ENCODE peak calls at places on chromosomes 13 and 19, in six cellular contexts. One of them, this sample, is unnamed.

GRCh38 chr13:32940601-32941000 is 75.6 kb upstream of the KL start:
- DNase-seq in K562: no peak
- DNase-seq in tibial nerve: peak; percentile 6
- DNase-seq in esophagus muscularis mucosa: no peak
- DNase-seq in H1: no peak
- DNase-seq in stomach: no peak
- DNase-seq in this sample: no peak

GRCh38 chr19:6802336-6803035 is 30.0 kb downstream of the VAV1 start:
- DNase-seq in stomach: peak; percentile 39
- DNase-seq in tibial nerve: peak; percentile 28
- DNase-seq in esophagus muscularis mucosa: peak; percentile 92
- DNase-seq in H1: no peak
- DNase-seq in K562: peak; percentile 47
- DNase-seq in this sample: no peak

GRCh38 chr19:10113964-10114650 is 2.6 kb downstream of the P2RY11 start:
- DNase-seq in tibial nerve: no peak
- DNase-seq in H1: no peak
- DNase-seq in stomach: no peak
- DNase-seq in K562: peak; percentile 21
- DNase-seq in esophagus muscularis mucosa: no peak
- DNase-seq in this sample: peak; percentile 86

GRCh38 chr13:85347251-85347650 is 452.0 kb downstream of the SLITRK6 start:
- DNase-seq in stomach: no peak
- DNase-seq in H1: no peak
- DNase-seq in esophagus muscularis mucosa: no peak
- DNase-seq in K562: no peak
- DNase-seq in tibial nerve: no peak
- DNase-seq in this sample: no peak

GRCh38 chr13:26502826-26503225 is 54.7 kb upstream of the WASF3 start:
- DNase-seq in stomach: no peak
- DNase-seq in esophagus muscularis mucosa: no peak
- DNase-seq in tibial nerve: peak; percentile 30
- DNase-seq in K562: no peak
- DNase-seq in H1: no peak
- DNase-seq in this sample: no peak

GRCh38 chr13:22278336-22278929 is 607.6 kb downstream of the FGF9 start:
- DNase-seq in esophagus muscularis mucosa: no peak
- DNase-seq in K562: peak; percentile 29
- DNase-seq in tibial nerve: peak; percentile 64
- DNase-seq in stomach: peak; percentile 72
- DNase-seq in H1: peak; percentile 67
- DNase-seq in this sample: peak; percentile 42

GRCh38 chr13:86383151-86383550 is 583.9 kb upstream of the SLITRK6 start:
- DNase-seq in K562: no peak
- DNase-seq in H1: no peak
- DNase-seq in tibial nerve: no peak
- DNase-seq in stomach: no peak
- DNase-seq in esophagus muscularis mucosa: no peak
- DNase-seq in this sample: peak; percentile 29

GRCh38 chr13:79870766-79871165 is 389.8 kb downstream of the NDFIP2 start:
- DNase-seq in tibial nerve: no peak
- DNase-seq in stomach: no peak
- DNase-seq in K562: no peak
- DNase-seq in H1: no peak
- DNase-seq in esophagus muscularis mucosa: no peak
- DNase-seq in this sample: no peak

GRCh38 chr13:35712907-35713685 is 236.6 kb upstream of the MAB21L1 start:
- DNase-seq in stomach: no peak
- DNase-seq in K562: no peak
- DNase-seq in tibial nerve: no peak
- DNase-seq in esophagus muscularis mucosa: no peak
- DNase-seq in H1: no peak
- DNase-seq in this sample: no peak

GRCh38 chr19:14425696-14426138 is 6.6 kb upstream of the DDX39A start:
- DNase-seq in esophagus muscularis mucosa: no peak
- DNase-seq in K562: peak; percentile 79
- DNase-seq in tibial nerve: no peak
- DNase-seq in stomach: no peak
- DNase-seq in H1: no peak
- DNase-seq in this sample: no peak

GRCh38 chr13:30837227-30838159 is 68.6 kb upstream of the MEDAG start:
- DNase-seq in tibial nerve: no peak
- DNase-seq in stomach: no peak
- DNase-seq in esophagus muscularis mucosa: no peak
- DNase-seq in K562: no peak
- DNase-seq in H1: no peak
- DNase-seq in this sample: no peak

GRCh38 chr19:10205636-10206035 is 10.9 kb upstream of the DNMT1 start:
- DNase-seq in tibial nerve: no peak
- DNase-seq in esophagus muscularis mucosa: no peak
- DNase-seq in H1: no peak
- DNase-seq in stomach: no peak
- DNase-seq in K562: no peak
- DNase-seq in this sample: no peak

GRCh38 chr19:1302534-1303239 is 17.0 kb downstream of the EFNA2 start:
- DNase-seq in K562: no peak
- DNase-seq in H1: no peak
- DNase-seq in stomach: no peak
- DNase-seq in tibial nerve: no peak
- DNase-seq in esophagus muscularis mucosa: no peak
- DNase-seq in this sample: no peak

GRCh38 chr19:1884719-1885334 is 469 bp downstream of the ABHD17A start:
- DNase-seq in K562: no peak
- DNase-seq in H1: no peak
- DNase-seq in esophagus muscularis mucosa: no peak
- DNase-seq in tibial nerve: no peak
- DNase-seq in stomach: no peak
- DNase-seq in this sample: no peak

GRCh38 chr19:39111593-39112199 is 13.9 kb upstream of the PAK4 start:
- DNase-seq in K562: peak; percentile 45
- DNase-seq in esophagus muscularis mucosa: no peak
- DNase-seq in tibial nerve: no peak
- DNase-seq in H1: no peak
- DNase-seq in stomach: no peak
- DNase-seq in this sample: no peak

GRCh38 chr19:18426416-18426767 is 7.2 kb downstream of the SSBP4 start:
- DNase-seq in tibial nerve: no peak
- DNase-seq in stomach: no peak
- DNase-seq in K562: no peak
- DNase-seq in H1: no peak
- DNase-seq in esophagus muscularis mucosa: no peak
- DNase-seq in this sample: no peak

GRCh38 chr13:102367836-102368235 is 34.0 kb downstream of the FGF14 start:
- DNase-seq in H1: no peak
- DNase-seq in K562: no peak
- DNase-seq in stomach: no peak
- DNase-seq in esophagus muscularis mucosa: no peak
- DNase-seq in tibial nerve: no peak
- DNase-seq in this sample: no peak

GRCh38 chr13:97367427-97367826 is 66.5 kb upstream of the RAP2A start:
- DNase-seq in H1: no peak
- DNase-seq in K562: no peak
- DNase-seq in stomach: no peak
- DNase-seq in tibial nerve: no peak
- DNase-seq in esophagus muscularis mucosa: no peak
- DNase-seq in this sample: no peak

GRCh38 chr19:6218497-6219146 is 61.2 kb downstream of the MLLT1 start:
- DNase-seq in esophagus muscularis mucosa: peak; percentile 96
- DNase-seq in H1: peak; percentile 99
- DNase-seq in tibial nerve: peak; percentile 98
- DNase-seq in stomach: peak; percentile 91
- DNase-seq in K562: peak; percentile 87
- DNase-seq in this sample: peak; percentile 86

GRCh38 chr13:113329656-113330312 is 32.7 kb downstream of the LAMP1 start:
- DNase-seq in stomach: no peak
- DNase-seq in K562: no peak
- DNase-seq in H1: no peak
- DNase-seq in tibial nerve: no peak
- DNase-seq in esophagus muscularis mucosa: no peak
- DNase-seq in this sample: no peak

GRCh38 chr19:36638862-36639510 is 27.7 kb downstream of the ZNF461 start:
- DNase-seq in K562: no peak
- DNase-seq in stomach: no peak
- DNase-seq in tibial nerve: no peak
- DNase-seq in H1: no peak
- DNase-seq in esophagus muscularis mucosa: no peak
- DNase-seq in this sample: no peak

GRCh38 chr13:100234524-100235136 is 145.7 kb downstream of the PCCA start:
- DNase-seq in stomach: no peak
- DNase-seq in tibial nerve: no peak
- DNase-seq in esophagus muscularis mucosa: no peak
- DNase-seq in H1: no peak
- DNase-seq in K562: no peak
- DNase-seq in this sample: no peak

GRCh38 chr19:14300281-14300680 is 81.0 kb upstream of the ADGRE5 start:
- DNase-seq in esophagus muscularis mucosa: no peak
- DNase-seq in K562: peak; percentile 39
- DNase-seq in tibial nerve: no peak
- DNase-seq in stomach: no peak
- DNase-seq in H1: no peak
- DNase-seq in this sample: no peak

GRCh38 chr13:38321654-38322053 is 28.0 kb upstream of the UFM1 start:
- DNase-seq in esophagus muscularis mucosa: no peak
- DNase-seq in tibial nerve: no peak
- DNase-seq in H1: no peak
- DNase-seq in K562: no peak
- DNase-seq in stomach: no peak
- DNase-seq in this sample: no peak

GRCh38 chr13:106362637-106363036 is 172.8 kb downstream of the EFNB2 start:
- DNase-seq in K562: no peak
- DNase-seq in H1: no peak
- DNase-seq in esophagus muscularis mucosa: no peak
- DNase-seq in tibial nerve: no peak
- DNase-seq in stomach: no peak
- DNase-seq in this sample: no peak

GRCh38 chr13:110714798-110715394 is 1.4 kb downstream of the ING1 start:
- DNase-seq in K562: peak; percentile 50
- DNase-seq in tibial nerve: peak; percentile 48
- DNase-seq in stomach: peak; percentile 55
- DNase-seq in H1: peak; percentile 71
- DNase-seq in esophagus muscularis mucosa: no peak
- DNase-seq in this sample: peak; percentile 70

GRCh38 chr13:110716235-110716505 is 2.7 kb downstream of the ING1 start:
- DNase-seq in H1: no peak
- DNase-seq in tibial nerve: peak; percentile 20
- DNase-seq in K562: peak; percentile 55
- DNase-seq in stomach: peak; percentile 51
- DNase-seq in esophagus muscularis mucosa: no peak
- DNase-seq in this sample: peak; percentile 42

GRCh38 chr13:110713981-110714797 is 689 bp downstream of the ING1 start:
- DNase-seq in tibial nerve: peak; percentile 36
- DNase-seq in esophagus muscularis mucosa: no peak
- DNase-seq in stomach: peak; percentile 59
- DNase-seq in H1: peak; percentile 56
- DNase-seq in K562: peak; percentile 50
- DNase-seq in this sample: peak; percentile 92

GRCh38 chr13:110713642-110713952 is at the start of gene ING1:
- DNase-seq in K562: no peak
- DNase-seq in stomach: no peak
- DNase-seq in tibial nerve: no peak
- DNase-seq in esophagus muscularis mucosa: no peak
- DNase-seq in H1: no peak
- DNase-seq in this sample: no peak

GRCh38 chr13:110715395-110716234 is 2.1 kb downstream of the ING1 start:
- DNase-seq in stomach: peak; percentile 98
- DNase-seq in tibial nerve: peak; percentile 98
- DNase-seq in H1: peak; percentile 93
- DNase-seq in esophagus muscularis mucosa: peak; percentile 99
- DNase-seq in K562: peak; percentile 95
- DNase-seq in this sample: peak; percentile 97
- TF ChIP-seq CTCF in stomach: no peak
- TF ChIP-seq CTCF in tibial nerve: no peak
- TF ChIP-seq CTCF in H1: no peak
- TF ChIP-seq CTCF in esophagus muscularis mucosa: peak; percentile 12
- TF ChIP-seq CTCF in K562: no peak
- TF ChIP-seq CTCF in this sample: peak; percentile 27

GRCh38 chr13:71831716-71832115 is 35.3 kb downstream of the DACH1 start:
- DNase-seq in K562: peak; percentile 3
- DNase-seq in stomach: no peak
- DNase-seq in tibial nerve: no peak
- DNase-seq in H1: no peak
- DNase-seq in esophagus muscularis mucosa: no peak
- DNase-seq in this sample: no peak
- TF ChIP-seq EP300 in K562: no peak
- TF ChIP-seq EP300 in stomach: no peak
- TF ChIP-seq EP300 in tibial nerve: no peak
- TF ChIP-seq EP300 in H1: no peak
- TF ChIP-seq EP300 in esophagus muscularis mucosa: no peak
- TF ChIP-seq EP300 in this sample: no peak

GRCh38 chr19:11381535-11382369 is 2.4 kb downstream of the EPOR start:
- DNase-seq in stomach: peak; percentile 68
- DNase-seq in esophagus muscularis mucosa: no peak
- DNase-seq in tibial nerve: peak; percentile 16
- DNase-seq in K562: no peak
- DNase-seq in H1: peak; percentile 90
- DNase-seq in this sample: peak; percentile 64
- TF ChIP-seq CTCF in stomach: no peak
- TF ChIP-seq CTCF in esophagus muscularis mucosa: no peak
- TF ChIP-seq CTCF in tibial nerve: no peak
- TF ChIP-seq CTCF in K562: peak; percentile 10
- TF ChIP-seq CTCF in H1: peak; percentile 72
- TF ChIP-seq CTCF in this sample: peak; percentile 43

DNA sequence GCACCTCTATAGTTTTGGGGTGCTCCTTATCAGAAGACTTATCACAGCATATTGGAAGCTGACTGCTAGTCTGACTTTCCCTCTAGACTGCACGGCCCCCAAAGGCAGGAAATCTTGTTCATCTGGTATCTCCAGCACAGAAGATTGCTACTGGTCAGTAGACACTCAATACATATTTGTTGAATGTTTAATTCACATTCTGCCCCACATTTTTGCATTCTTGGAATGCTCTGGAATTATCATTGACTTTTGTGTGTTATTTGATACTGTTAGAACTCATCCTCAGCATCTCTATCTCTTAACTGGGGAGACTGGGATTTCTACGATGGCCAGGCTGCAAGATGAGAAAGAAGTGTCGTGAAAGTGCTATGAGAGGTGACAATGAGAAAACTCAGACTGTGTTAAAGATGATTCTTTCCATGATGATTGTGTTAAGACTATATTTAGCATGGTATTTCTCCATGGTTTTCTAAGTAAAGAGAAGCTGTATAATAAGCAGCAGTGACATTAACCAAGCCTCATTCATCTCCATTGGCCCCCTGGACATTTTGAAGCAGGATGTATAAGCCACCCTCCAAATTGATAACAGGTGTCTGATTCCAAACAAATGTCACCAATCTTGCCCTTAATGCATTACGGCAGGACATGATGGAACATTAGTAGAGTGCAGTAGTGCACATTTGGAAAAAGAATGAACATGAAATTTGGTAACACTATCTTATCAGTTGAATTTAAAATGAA is 440.9 kb downstream of the RFC3 start:
- DNase-seq in H1: no peak
- DNase-seq in esophagus muscularis mucosa: no peak
- DNase-seq in tibial nerve: no peak
- DNase-seq in K562: no peak
- DNase-seq in stomach: no peak
- DNase-seq in this sample: no peak
- TF ChIP-seq EP300 in H1: no peak
- TF ChIP-seq EP300 in esophagus muscularis mucosa: no peak
- TF ChIP-seq EP300 in tibial nerve: no peak
- TF ChIP-seq EP300 in K562: no peak
- TF ChIP-seq EP300 in stomach: no peak
- TF ChIP-seq EP300 in this sample: no peak

GRCh38 chr19:33175886-33176669 is 18.1 kb upstream of the LRP3 start:
- DNase-seq in H1: peak; percentile 55
- DNase-seq in tibial nerve: no peak
- DNase-seq in stomach: no peak
- DNase-seq in esophagus muscularis mucosa: no peak
- DNase-seq in K562: no peak
- DNase-seq in this sample: peak; percentile 55
- TF ChIP-seq CTCF in H1: peak; percentile 21
- TF ChIP-seq CTCF in tibial nerve: no peak
- TF ChIP-seq CTCF in stomach: no peak
- TF ChIP-seq CTCF in esophagus muscularis mucosa: no peak
- TF ChIP-seq CTCF in K562: no peak
- TF ChIP-seq CTCF in this sample: no peak

This sample was measured in upper lobe of left lung.